ENCODE peak calls at places on chromosomes 11 and 22, in seven cellular contexts. Y is HepG2, R is stomach, I is tibial nerve, T is transverse colon, Z is A549, F is K562. E is an unnamed sample.

GRCh38 chr22:49647346-49648026 is 180.2 kb downstream of the BRD1 start:
- DNase-seq in T (no peak), Y (no peak), R (no peak), I (no peak), F (peak; percentile 25), Z (peak; percentile 31), E (no peak)

GRCh38 chr22:24138649-24139420 is 42.5 kb upstream of the SUSD2 start:
- DNase-seq in F (no peak), Z (no peak), Y (no peak), I (no peak), T (no peak), R (no peak), E (no peak)

GRCh38 chr22:19986011-19986409 is 30.6 kb downstream of the ARVCF start:
- DNase-seq in F (no peak), Z (no peak), R (no peak), Y (no peak), I (no peak), T (no peak), E (no peak)

GRCh38 chr11:72695354-72695753 is 21.1 kb upstream of the PDE2A start:
- DNase-seq in Y (no peak), F (no peak), R (no peak), I (no peak), T (no peak), Z (no peak), E (no peak)

GRCh38 chr11:61966673-61967176 is 709 bp downstream of the FTH1 start:
- DNase-seq in R (no peak), I (no peak), Y (no peak), T (no peak), Z (no peak), F (peak; percentile 81), E (peak; percentile 74)

GRCh38 chr22:44838316-44839016 is 86.1 kb downstream of the ARHGAP8 start:
- DNase-seq in I (no peak), T (no peak), Z (no peak), F (no peak), R (no peak), Y (no peak), E (no peak)

GRCh38 chr11:31972623-31973022 is 118.3 kb upstream of the RCN1 start:
- DNase-seq in I (no peak), F (no peak), T (no peak), Y (no peak), R (no peak), Z (no peak), E (no peak)

GRCh38 chr22:36635483-36635882 is 68.1 kb downstream of the CACNG2 start:
- DNase-seq in I (no peak), Y (no peak), Z (no peak), T (no peak), F (no peak), R (no peak), E (no peak)

GRCh38 chr22:42780070-42780540 is 59.4 kb upstream of the A4GALT start:
- DNase-seq in I (peak; percentile 90), Z (peak; percentile 45), R (peak; percentile 51), T (peak; percentile 42), Y (peak; percentile 87), F (peak; percentile 54), E (no peak)

GRCh38 chr11:16787035-16787744 is 48.7 kb downstream of the C11orf58 start:
- DNase-seq in Y (no peak), F (no peak), T (no peak), I (no peak), Z (no peak), R (no peak), E (peak; percentile 14)

GRCh38 chr11:9861860-9862725 is 198.2 kb downstream of the SWAP70 start:
- DNase-seq in F (peak; percentile 69), I (peak; percentile 58), Z (peak; percentile 58), T (peak; percentile 57), R (peak; percentile 47), Y (peak; percentile 64), E (no peak)

GRCh38 chr11:110362916-110363574 is 66.6 kb upstream of the RDX start:
- DNase-seq in R (peak; percentile 39), Z (no peak), T (no peak), F (no peak), Y (peak; percentile 43), I (no peak), E (no peak)

GRCh38 chr11:73314121-73314948 is 6.3 kb downstream of the ARHGEF17 start:
- DNase-seq in F (peak; percentile 42), T (peak; percentile 12), R (no peak), Y (peak; percentile 95), I (no peak), Z (no peak), E (no peak)

GRCh38 chr11:119450590-119450989 is 27.6 kb upstream of the THY1 start:
- DNase-seq in T (no peak), I (no peak), R (no peak), Z (no peak), Y (no peak), F (no peak), E (no peak)

GRCh38 chr11:75371930-75372876 is 20.7 kb upstream of the ARRB1 start:
- DNase-seq in Z (peak; percentile 73), R (no peak), F (no peak), Y (peak; percentile 65), T (peak; percentile 39), I (no peak), E (no peak)

GRCh38 chr11:68266121-68266891 is 5.5 kb downstream of the C11orf24 start:
- DNase-seq in R (no peak), T (peak; percentile 53), Z (no peak), Y (no peak), I (peak; percentile 16), F (no peak), E (no peak)

DNA sequence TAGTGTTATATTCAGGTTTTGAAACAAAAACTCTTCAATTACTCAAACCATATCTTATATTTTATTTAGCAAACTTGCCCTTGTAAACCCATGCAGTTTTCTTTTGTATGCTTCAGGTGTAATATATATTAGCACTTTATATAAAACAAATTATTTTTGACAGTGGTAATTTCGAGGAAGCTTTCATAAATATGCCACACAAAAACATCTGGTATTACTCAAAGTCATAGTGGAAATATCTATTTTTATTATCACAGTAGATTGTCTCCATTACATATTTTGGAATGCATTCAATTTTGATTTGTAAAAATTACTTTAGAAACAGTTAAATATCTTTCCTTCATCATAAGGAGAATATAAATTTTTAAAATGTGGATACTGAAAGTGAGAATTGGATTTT is 89.1 kb upstream of the FIBIN start:
- DNase-seq in F (no peak), I (no peak), T (no peak), R (no peak), Z (no peak), Y (no peak), E (no peak)
- TF ChIP-seq EP300 in F (no peak), I (no peak), T (no peak), R (no peak), Z (no peak), Y (no peak), E (no peak)

GRCh38 chr11:117816151-117816741 is 8.3 kb downstream of the FXYD2 start:
- DNase-seq in T (no peak), R (no peak), Z (no peak), Y (peak; percentile 65), I (no peak), F (peak; percentile 23), E (no peak)

GRCh38 chr11:117818036-117818858 is 6.3 kb downstream of the FXYD2 start:
- DNase-seq in R (no peak), Z (no peak), Y (no peak), T (no peak), F (peak; percentile 20), I (no peak), E (no peak)

GRCh38 chr11:117817213-117818035 is 7.1 kb downstream of the FXYD2 start:
- DNase-seq in Z (peak; percentile 58), R (peak; percentile 79), Y (peak; percentile 49), I (peak; percentile 87), T (peak; percentile 88), F (peak; percentile 65), E (peak; percentile 94)

GRCh38 chr11:117815262-117815803 is 9.2 kb downstream of the FXYD2 start:
- DNase-seq in F (no peak), I (peak; percentile 22), T (peak; percentile 55), Y (no peak), Z (no peak), R (no peak), E (no peak)

DNA sequence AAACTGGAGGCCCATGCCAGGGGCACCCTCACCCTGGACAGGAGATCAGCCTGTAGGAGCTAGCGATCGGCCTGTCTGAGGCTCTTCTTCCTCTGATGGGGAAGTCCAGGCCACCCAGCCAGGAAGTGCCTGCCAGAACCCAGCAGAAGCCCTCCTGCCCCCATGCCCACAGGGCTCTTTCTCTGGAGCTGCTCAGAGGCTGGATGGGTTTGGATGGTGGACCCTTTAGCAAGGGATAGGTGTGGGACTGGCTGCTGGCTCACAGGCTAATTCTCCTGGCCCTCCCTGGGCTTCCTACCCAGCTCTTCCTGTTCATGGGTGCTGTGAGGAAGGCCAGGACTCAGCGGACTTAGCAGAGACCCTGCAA is 7.7 kb downstream of the FXYD2 start:
- DNase-seq in F (no peak), T (no peak), Y (no peak), I (no peak), Z (no peak), R (no peak), E (no peak)
- H3K4me3 ChIP-seq in F (no peak overlapping the region), T (no peak overlapping the region), Y (no peak overlapping the region), I (no peak overlapping the region), Z (no peak overlapping the region), R (no peak overlapping the region), E (peak overlapping the region; percentile 5)

GRCh38 chr11:695606-696381 is at the start of gene TMEM80:
- DNase-seq in R (peak; percentile 100), F (peak; percentile 89), I (peak; percentile 99), Z (peak; percentile 54), Y (peak; percentile 93), T (peak; percentile 99), E (peak; percentile 99)
- H3K4me1 ChIP-seq in R (peaks cover 48% of the 10 kb centered on the region), F (peaks cover 36% of the 10 kb centered on the region), I (no peaks in the 10 kb centered on the region), Z (peaks cover 41% of the 10 kb centered on the region), Y (peaks cover 62% of the 10 kb centered on the region), T (peaks cover 49% of the 10 kb centered on the region), E (peaks cover 67% of the 10 kb centered on the region)

GRCh38 chr11:85740464-85741400 is 54.7 kb upstream of the CCDC89 start:
- DNase-seq in Z (no peak), R (no peak), Y (no peak), I (no peak), F (no peak), T (no peak), E (no peak)
- TF ChIP-seq EP300 in Z (no peak), R (no peak), Y (no peak), I (no peak), F (no peak), T (no peak), E (no peak)

DNA sequence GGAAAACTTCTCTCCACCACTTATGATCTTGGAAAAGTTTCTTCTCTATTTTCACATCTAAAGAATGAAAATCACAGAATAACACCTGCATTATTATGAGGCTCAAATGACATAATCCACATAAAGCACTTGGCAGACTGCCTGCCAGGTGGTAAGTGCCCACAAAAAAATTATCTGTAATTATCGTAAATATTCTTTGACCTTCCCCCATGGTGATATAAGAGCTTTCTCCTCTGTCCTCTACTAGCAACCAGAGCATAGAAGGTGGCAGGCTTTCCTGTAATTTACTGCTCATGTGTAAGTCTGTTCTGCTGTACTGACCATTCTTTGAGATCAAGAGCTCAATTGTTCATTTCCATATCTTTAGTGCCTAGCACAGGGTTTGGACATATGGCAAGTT is 51.7 kb upstream of the EED start:
- DNase-seq in R (no peak), T (no peak), F (no peak), Y (no peak), Z (no peak), I (no peak), E (no peak)
- H3K4me3 ChIP-seq in R (no peak overlapping the region), T (no peak overlapping the region), F (no peak overlapping the region), Y (no peak overlapping the region), Z (peak overlapping the region; percentile 29), I (no peak overlapping the region), E (no peak overlapping the region)

GRCh38 chr22:38173156-38173906 is 8.3 kb downstream of the PLA2G6 start:
- DNase-seq in F (no peak), R (no peak), Y (no peak), T (no peak), I (no peak), Z (no peak), E (no peak)
- H3K4me1 ChIP-seq in F (peaks cover 8% of the 10 kb centered on the region), R (peaks cover 52% of the 10 kb centered on the region), Y (peaks cover 43% of the 10 kb centered on the region), T (peaks cover 29% of the 10 kb centered on the region), I (no peaks in the 10 kb centered on the region), Z (peaks cover 29% of the 10 kb centered on the region), E (peaks cover 53% of the 10 kb centered on the region)

E was measured in suprapubic skin.